ENCODE peak calls at places on chromosomes 2 and 18, in eight cellular contexts. One of them, this sample, is unnamed.

GRCh38 chr2:120519469-120519868 is 173.5 kb downstream of the INHBB start:
- DNase-seq in CD8-positive, alpha-beta T cell: no peak
- DNase-seq in transverse colon: no peak
- DNase-seq in WERI-Rb-1: no peak
- DNase-seq in heart right ventricle: no peak
- DNase-seq in GM06990: no peak
- DNase-seq in AG04449: no peak
- DNase-seq in A549: no peak
- DNase-seq in this sample: no peak

GRCh38 chr2:96811916-96812315 is 4.2 kb upstream of the CNNM3 start:
- DNase-seq in A549: no peak
- DNase-seq in GM06990: no peak
- DNase-seq in CD8-positive, alpha-beta T cell: no peak
- DNase-seq in heart right ventricle: peak; percentile 69
- DNase-seq in AG04449: no peak
- DNase-seq in transverse colon: peak; percentile 38
- DNase-seq in WERI-Rb-1: no peak
- DNase-seq in this sample: peak; percentile 21

GRCh38 chr18:37266290-37266689 is 299.3 kb downstream of the CELF4 start:
- DNase-seq in A549: no peak
- DNase-seq in WERI-Rb-1: peak; percentile 65
- DNase-seq in heart right ventricle: no peak
- DNase-seq in AG04449: no peak
- DNase-seq in GM06990: no peak
- DNase-seq in transverse colon: no peak
- DNase-seq in CD8-positive, alpha-beta T cell: no peak
- DNase-seq in this sample: no peak

GRCh38 chr2:15733867-15734765 is 142.4 kb downstream of the DDX1 start:
- DNase-seq in AG04449: peak; percentile 9
- DNase-seq in CD8-positive, alpha-beta T cell: no peak
- DNase-seq in WERI-Rb-1: no peak
- DNase-seq in heart right ventricle: no peak
- DNase-seq in A549: no peak
- DNase-seq in GM06990: no peak
- DNase-seq in transverse colon: no peak
- DNase-seq in this sample: peak; percentile 84

GRCh38 chr18:51235011-51235789 is 37.7 kb upstream of the MEX3C start:
- DNase-seq in A549: peak; percentile 55
- DNase-seq in GM06990: no peak
- DNase-seq in transverse colon: no peak
- DNase-seq in WERI-Rb-1: no peak
- DNase-seq in CD8-positive, alpha-beta T cell: no peak
- DNase-seq in AG04449: no peak
- DNase-seq in heart right ventricle: no peak
- DNase-seq in this sample: peak; percentile 53

GRCh38 chr2:71614976-71615768 is 161.8 kb downstream of the DYSF start:
- DNase-seq in heart right ventricle: peak; percentile 91
- DNase-seq in CD8-positive, alpha-beta T cell: peak; percentile 29
- DNase-seq in AG04449: no peak
- DNase-seq in GM06990: no peak
- DNase-seq in transverse colon: peak; percentile 37
- DNase-seq in A549: no peak
- DNase-seq in WERI-Rb-1: peak; percentile 5
- DNase-seq in this sample: peak; percentile 90

GRCh38 chr2:239322414-239323086 is 78.3 kb downstream of the HDAC4 start:
- DNase-seq in GM06990: no peak
- DNase-seq in AG04449: no peak
- DNase-seq in A549: no peak
- DNase-seq in transverse colon: peak; percentile 70
- DNase-seq in CD8-positive, alpha-beta T cell: peak; percentile 59
- DNase-seq in heart right ventricle: no peak
- DNase-seq in WERI-Rb-1: no peak
- DNase-seq in this sample: peak; percentile 33

GRCh38 chr2:181466661-181467576 is 9.7 kb downstream of the ITGA4 start:
- DNase-seq in CD8-positive, alpha-beta T cell: peak; percentile 80
- DNase-seq in heart right ventricle: peak; percentile 66
- DNase-seq in AG04449: no peak
- DNase-seq in transverse colon: peak; percentile 80
- DNase-seq in WERI-Rb-1: peak; percentile 66
- DNase-seq in A549: no peak
- DNase-seq in GM06990: no peak
- DNase-seq in this sample: peak; percentile 81

GRCh38 chr2:72953528-72953927 is 36.2 kb downstream of the EMX1 start:
- DNase-seq in transverse colon: no peak
- DNase-seq in GM06990: no peak
- DNase-seq in AG04449: no peak
- DNase-seq in A549: no peak
- DNase-seq in WERI-Rb-1: no peak
- DNase-seq in CD8-positive, alpha-beta T cell: no peak
- DNase-seq in heart right ventricle: no peak
- DNase-seq in this sample: no peak
- H3K4me3 ChIP-seq in transverse colon: no peak overlapping the region
- H3K4me3 ChIP-seq in GM06990: no peak overlapping the region
- H3K4me3 ChIP-seq in AG04449: no peak overlapping the region
- H3K4me3 ChIP-seq in A549: no peak overlapping the region
- H3K4me3 ChIP-seq in WERI-Rb-1: no peak overlapping the region
- H3K4me3 ChIP-seq in CD8-positive, alpha-beta T cell: no peak overlapping the region
- H3K4me3 ChIP-seq in heart right ventricle: no peak overlapping the region
- H3K4me3 ChIP-seq in this sample: no peak overlapping the region

GRCh38 chr2:179595284-179595683 is 266.1 kb downstream of the ZNF385B start:
- DNase-seq in CD8-positive, alpha-beta T cell: no peak
- DNase-seq in A549: no peak
- DNase-seq in WERI-Rb-1: peak; percentile 22
- DNase-seq in transverse colon: no peak
- DNase-seq in heart right ventricle: no peak
- DNase-seq in AG04449: no peak
- DNase-seq in GM06990: no peak
- DNase-seq in this sample: no peak
- TF ChIP-seq CTCF in CD8-positive, alpha-beta T cell: no peak
- TF ChIP-seq CTCF in A549: no peak
- TF ChIP-seq CTCF in WERI-Rb-1: peak; percentile 45
- TF ChIP-seq CTCF in transverse colon: no peak
- TF ChIP-seq CTCF in heart right ventricle: no peak
- TF ChIP-seq CTCF in AG04449: no peak
- TF ChIP-seq CTCF in GM06990: peak; percentile 11
- TF ChIP-seq CTCF in this sample: no peak

GRCh38 chr18:840080-840408 is 28.0 kb upstream of the YES1 start:
- DNase-seq in heart right ventricle: no peak
- DNase-seq in AG04449: no peak
- DNase-seq in WERI-Rb-1: no peak
- DNase-seq in transverse colon: no peak
- DNase-seq in GM06990: no peak
- DNase-seq in CD8-positive, alpha-beta T cell: no peak
- DNase-seq in A549: no peak
- DNase-seq in this sample: no peak

GRCh38 chr18:841647-842370 is 29.8 kb upstream of the YES1 start:
- DNase-seq in WERI-Rb-1: no peak
- DNase-seq in CD8-positive, alpha-beta T cell: no peak
- DNase-seq in transverse colon: no peak
- DNase-seq in heart right ventricle: no peak
- DNase-seq in AG04449: no peak
- DNase-seq in GM06990: no peak
- DNase-seq in A549: no peak
- DNase-seq in this sample: no peak

GRCh38 chr18:834086-834720 is 22.2 kb upstream of the YES1 start:
- DNase-seq in WERI-Rb-1: no peak
- DNase-seq in A549: no peak
- DNase-seq in GM06990: no peak
- DNase-seq in transverse colon: no peak
- DNase-seq in AG04449: no peak
- DNase-seq in CD8-positive, alpha-beta T cell: no peak
- DNase-seq in heart right ventricle: no peak
- DNase-seq in this sample: no peak

GRCh38 chr18:837922-838321 is 25.9 kb upstream of the YES1 start:
- DNase-seq in heart right ventricle: no peak
- DNase-seq in GM06990: no peak
- DNase-seq in transverse colon: no peak
- DNase-seq in CD8-positive, alpha-beta T cell: no peak
- DNase-seq in A549: no peak
- DNase-seq in AG04449: no peak
- DNase-seq in WERI-Rb-1: no peak
- DNase-seq in this sample: no peak

GRCh38 chr18:839224-840079 is 27.4 kb upstream of the YES1 start:
- DNase-seq in AG04449: no peak
- DNase-seq in WERI-Rb-1: peak; percentile 89
- DNase-seq in A549: peak; percentile 71
- DNase-seq in GM06990: peak; percentile 81
- DNase-seq in transverse colon: peak; percentile 89
- DNase-seq in heart right ventricle: peak; percentile 89
- DNase-seq in CD8-positive, alpha-beta T cell: peak; percentile 94
- DNase-seq in this sample: peak; percentile 87
- H3K4me3 ChIP-seq in AG04449: no peak overlapping the region
- H3K4me3 ChIP-seq in WERI-Rb-1: peak overlapping the region; percentile 18
- H3K4me3 ChIP-seq in A549: no peak overlapping the region
- H3K4me3 ChIP-seq in GM06990: no peak overlapping the region
- H3K4me3 ChIP-seq in transverse colon: no peak overlapping the region
- H3K4me3 ChIP-seq in heart right ventricle: no peak overlapping the region
- H3K4me3 ChIP-seq in CD8-positive, alpha-beta T cell: no peak overlapping the region
- H3K4me3 ChIP-seq in this sample: peak overlapping the region; percentile 27

GRCh38 chr2:8441371-8441770 is 240.5 kb upstream of the ID2 start:
- DNase-seq in A549: no peak
- DNase-seq in AG04449: no peak
- DNase-seq in transverse colon: no peak
- DNase-seq in WERI-Rb-1: no peak
- DNase-seq in heart right ventricle: no peak
- DNase-seq in GM06990: no peak
- DNase-seq in CD8-positive, alpha-beta T cell: no peak
- DNase-seq in this sample: no peak
- TF ChIP-seq CTCF in A549: no peak
- TF ChIP-seq CTCF in AG04449: no peak
- TF ChIP-seq CTCF in transverse colon: no peak
- TF ChIP-seq CTCF in WERI-Rb-1: no peak
- TF ChIP-seq CTCF in heart right ventricle: no peak
- TF ChIP-seq CTCF in GM06990: no peak
- TF ChIP-seq CTCF in CD8-positive, alpha-beta T cell: no peak
- TF ChIP-seq CTCF in this sample: no peak

GRCh38 chr2:215914067-215914776 is 99.1 kb downstream of the MREG start:
- DNase-seq in AG04449: no peak
- DNase-seq in CD8-positive, alpha-beta T cell: no peak
- DNase-seq in GM06990: peak; percentile 58
- DNase-seq in WERI-Rb-1: no peak
- DNase-seq in transverse colon: no peak
- DNase-seq in heart right ventricle: no peak
- DNase-seq in A549: no peak
- DNase-seq in this sample: no peak

GRCh38 chr2:215914777-215915165 is 98.6 kb downstream of the MREG start:
- DNase-seq in GM06990: no peak
- DNase-seq in WERI-Rb-1: no peak
- DNase-seq in A549: no peak
- DNase-seq in heart right ventricle: no peak
- DNase-seq in transverse colon: no peak
- DNase-seq in CD8-positive, alpha-beta T cell: no peak
- DNase-seq in AG04449: no peak
- DNase-seq in this sample: no peak

GRCh38 chr2:215907147-215907546 is 106.2 kb downstream of the MREG start:
- DNase-seq in heart right ventricle: no peak
- DNase-seq in transverse colon: no peak
- DNase-seq in AG04449: no peak
- DNase-seq in A549: no peak
- DNase-seq in WERI-Rb-1: no peak
- DNase-seq in GM06990: no peak
- DNase-seq in CD8-positive, alpha-beta T cell: no peak
- DNase-seq in this sample: no peak

GRCh38 chr2:215911686-215912085 is 101.7 kb downstream of the MREG start:
- DNase-seq in heart right ventricle: no peak
- DNase-seq in GM06990: no peak
- DNase-seq in CD8-positive, alpha-beta T cell: no peak
- DNase-seq in transverse colon: no peak
- DNase-seq in AG04449: no peak
- DNase-seq in WERI-Rb-1: peak; percentile 59
- DNase-seq in A549: no peak
- DNase-seq in this sample: no peak

GRCh38 chr2:215912299-215912842 is 101.0 kb downstream of the MREG start:
- DNase-seq in CD8-positive, alpha-beta T cell: no peak
- DNase-seq in A549: no peak
- DNase-seq in AG04449: no peak
- DNase-seq in GM06990: no peak
- DNase-seq in WERI-Rb-1: no peak
- DNase-seq in heart right ventricle: no peak
- DNase-seq in transverse colon: no peak
- DNase-seq in this sample: peak; percentile 16
- H3K4me3 ChIP-seq in CD8-positive, alpha-beta T cell: no peak overlapping the region
- H3K4me3 ChIP-seq in A549: no peak overlapping the region
- H3K4me3 ChIP-seq in AG04449: no peak overlapping the region
- H3K4me3 ChIP-seq in GM06990: no peak overlapping the region
- H3K4me3 ChIP-seq in WERI-Rb-1: no peak overlapping the region
- H3K4me3 ChIP-seq in heart right ventricle: no peak overlapping the region
- H3K4me3 ChIP-seq in transverse colon: no peak overlapping the region
- H3K4me3 ChIP-seq in this sample: no peak overlapping the region

This sample was measured in choroid plexus epithelial cell.